ENCODE peak calls at places on chromosomes 11 and 22, in six cellular contexts. P is mammary epithelial cell, R is K562, M is cardiac fibroblast, X is GM20000, Y is fibroblast of the aortic adventitia. B is an unnamed sample.
A peak's percentile ranks its signal among the peaks of the same experiment; 100 is the strongest.

GRCh38 chr11:46252373-46252914 is 25.0 kb upstream of the CREB3L1 start:
- DNase-seq in P (no peak), R (no peak), M (peak; percentile 45), X (no peak), Y (no peak), B (no peak)

GRCh38 chr22:21025266-21025665 is 7.1 kb downstream of the SLC7A4 start:
- DNase-seq in P (peak; percentile 48), R (no peak), M (no peak), X (no peak), Y (no peak), B (peak; percentile 56)

GRCh38 chr11:1457856-1458255 is 28.7 kb downstream of the MOB2 start:
- DNase-seq in P (no peak), R (no peak), M (no peak), X (no peak), Y (no peak), B (no peak)

GRCh38 chr11:8913961-8914660 is 3.1 kb downstream of the AKIP1 start:
- DNase-seq in P (peak; percentile 39), R (peak; percentile 32), M (peak; percentile 64), X (peak; percentile 58), Y (peak; percentile 47), B (peak; percentile 79)

GRCh38 chr11:75103380-75104026 is 6.8 kb upstream of the OR2AT4 start:
- DNase-seq in P (peak; percentile 34), R (peak; percentile 32), M (peak; percentile 26), X (no peak), Y (peak; percentile 75), B (no peak)

GRCh38 chr11:16239130-16240105 is 116.9 kb downstream of the SOX6 start:
- DNase-seq in P (no peak), R (no peak), M (no peak), X (no peak), Y (no peak), B (no peak)

GRCh38 chr22:40452730-40453487 is 82.5 kb downstream of the SGSM3 start:
- DNase-seq in P (no peak), R (no peak), M (no peak), X (no peak), Y (peak; percentile 18), B (no peak)

GRCh38 chr11:102806296-102806695 is 8.3 kb upstream of the MMP1 start:
- DNase-seq in P (no peak), R (no peak), M (peak; percentile 71), X (no peak), Y (peak; percentile 92), B (no peak)

GRCh38 chr22:31957970-31958594 is 13.7 kb downstream of the YWHAH start:
- DNase-seq in P (no peak), R (no peak), M (no peak), X (no peak), Y (no peak), B (no peak)

GRCh38 chr11:3859373-3859881 is 4.0 kb downstream of the STIM1 start:
- DNase-seq in P (no peak), R (peak; percentile 53), M (no peak), X (peak; percentile 73), Y (no peak), B (peak; percentile 65)

GRCh38 chr22:49780281-49780991 is 47.2 kb downstream of the BRD1 start:
- DNase-seq in P (no peak), R (no peak), M (peak; percentile 10), X (no peak), Y (peak; percentile 10), B (no peak)

GRCh38 chr11:74139151-74139918 is 31.5 kb downstream of the C2CD3 start:
- DNase-seq in P (no peak), R (no peak), M (no peak), X (no peak), Y (no peak), B (no peak)

GRCh38 chr22:35873426-35873825 is 155.2 kb downstream of the RBFOX2 start:
- DNase-seq in P (no peak), R (no peak), M (no peak), X (no peak), Y (no peak), B (no peak)

GRCh38 chr11:10809373-10810199 is 860 bp upstream of the EIF4G2 start:
- DNase-seq in P (peak; percentile 69), R (peak; percentile 37), M (peak; percentile 75), X (peak; percentile 50), Y (peak; percentile 69), B (peak; percentile 58)

GRCh38 chr11:70128435-70128906 is 50.4 kb downstream of the ANO1 start:
- DNase-seq in P (peak; percentile 60), R (no peak), M (no peak), X (no peak), Y (no peak), B (no peak)

GRCh38 chr11:70155386-70155785 is 47.7 kb upstream of the FADD start:
- DNase-seq in P (peak; percentile 82), R (no peak), M (no peak), X (no peak), Y (no peak), B (no peak)

GRCh38 chr22:23402275-23403151 is 177.6 kb downstream of the IGLL1 start:
- DNase-seq in P (peak; percentile 81), R (peak; percentile 91), M (peak; percentile 56), X (peak; percentile 89), Y (no peak), B (peak; percentile 77)

GRCh38 chr11:75577198-75577597 is 15.1 kb downstream of the SERPINH1 start:
- DNase-seq in P (no peak), R (peak; percentile 82), M (peak; percentile 41), X (peak; percentile 60), Y (no peak), B (peak; percentile 62)

GRCh38 chr11:117171648-117172051 is 6.9 kb upstream of the SIDT2 start:
- DNase-seq in P (no peak), R (peak; percentile 57), M (peak; percentile 64), X (no peak), Y (no peak), B (no peak)

GRCh38 chr11:19768197-19768596 is 55.6 kb downstream of the NAV2 start:
- DNase-seq in P (no peak), R (no peak), M (no peak), X (no peak), Y (no peak), B (no peak)

GRCh38 chr11:10263929-10264328 is 30.1 kb downstream of the SBF2 start:
- DNase-seq in P (peak; percentile 16), R (no peak), M (peak; percentile 47), X (no peak), Y (peak; percentile 63), B (no peak)

GRCh38 chr11:121589946-121590537 is 137.3 kb upstream of the SORL1-AS1 start:
- DNase-seq in P (no peak), R (no peak), M (no peak), X (peak; percentile 76), Y (no peak), B (peak; percentile 27)

GRCh38 chr11:46389450-46390330 is 1.9 kb downstream of the CHRM4 start:
- DNase-seq in P (peak; percentile 59), R (peak; percentile 61), M (peak; percentile 68), X (peak; percentile 92), Y (peak; percentile 45), B (peak; percentile 73)

GRCh38 chr11:103998826-103999390 is 37.5 kb upstream of the DDI1 start:
- DNase-seq in P (no peak), R (no peak), M (no peak), X (no peak), Y (no peak), B (no peak)

GRCh38 chr22:27397948-27398330 is 403.6 kb downstream of the MN1 start:
- DNase-seq in P (no peak), R (no peak), M (peak; percentile 88), X (no peak), Y (peak; percentile 84), B (no peak)

DNA sequence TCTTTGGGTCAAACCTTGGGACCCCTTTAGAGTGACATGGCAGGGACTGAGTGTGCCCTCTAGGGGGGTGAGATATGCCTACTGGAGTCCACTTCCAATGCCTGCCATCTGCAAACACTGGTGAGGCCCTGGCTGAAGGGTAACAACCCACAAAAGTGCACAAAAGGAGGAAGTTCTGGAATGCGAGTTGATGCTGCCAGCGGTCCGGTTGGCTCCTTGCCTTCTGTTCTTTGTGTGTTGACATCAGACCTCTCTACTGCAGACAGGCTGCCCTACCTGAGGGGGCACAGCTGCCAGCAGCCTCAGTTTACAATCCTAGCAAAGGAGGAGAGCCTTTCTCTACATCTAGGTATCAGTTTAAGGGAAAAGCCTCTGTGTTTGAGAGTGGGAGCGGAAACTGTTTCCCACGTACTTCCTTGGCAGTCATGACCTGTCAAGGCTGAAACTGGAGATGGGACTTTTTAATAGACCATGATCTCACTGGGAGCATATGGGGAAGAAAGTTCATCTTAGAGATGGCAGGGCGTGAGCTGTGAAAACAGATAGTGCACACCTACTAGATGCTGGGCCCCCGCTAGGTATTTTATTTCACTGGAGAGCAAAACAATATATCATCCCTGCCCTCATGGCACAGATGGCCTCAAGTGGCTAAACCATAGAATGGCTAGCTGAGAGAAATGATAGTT is 27.2 kb downstream of the BMAL1 start:
- DNase-seq in P (no peak), R (no peak), M (no peak), X (no peak), Y (no peak), B (no peak)
- TF ChIP-seq CTCF in P (no peak), R (no peak), M (no peak), X (no peak), Y (no peak), B (no peak)

GRCh38 chr11:41660585-41660984 is 201.1 kb upstream of the LRRC4C start:
- DNase-seq in P (no peak), R (no peak), M (no peak), X (no peak), Y (no peak), B (no peak)
- TF ChIP-seq CTCF in P (peak; percentile 21), R (no peak), M (peak; percentile 16), X (no peak), Y (no peak), B (no peak)

DNA sequence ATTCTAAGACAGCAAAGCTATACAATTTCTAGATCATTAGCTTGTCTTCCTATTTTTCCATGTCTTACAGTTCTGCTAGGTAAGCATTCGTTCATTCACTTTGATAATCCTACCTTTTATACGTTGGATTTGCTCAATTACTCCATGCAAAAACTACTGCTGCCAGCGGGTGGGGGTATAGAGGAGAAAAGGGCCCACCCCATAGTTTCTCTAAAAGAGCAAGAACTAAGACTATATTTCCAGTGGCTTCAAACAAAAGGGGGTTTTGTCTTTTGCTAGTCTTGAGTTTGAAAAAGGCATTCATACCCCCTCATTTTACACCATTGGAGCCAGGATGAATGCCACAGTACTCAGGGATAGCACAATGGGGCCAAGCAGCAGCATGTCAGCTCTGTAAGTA is 155.7 kb downstream of the WT1 start:
- DNase-seq in P (no peak), R (no peak), M (no peak), X (no peak), Y (no peak), B (no peak)
- TF ChIP-seq CTCF in P (peak; percentile 19), R (peak; percentile 1), M (peak; percentile 16), X (no peak), Y (no peak), B (no peak)

DNA sequence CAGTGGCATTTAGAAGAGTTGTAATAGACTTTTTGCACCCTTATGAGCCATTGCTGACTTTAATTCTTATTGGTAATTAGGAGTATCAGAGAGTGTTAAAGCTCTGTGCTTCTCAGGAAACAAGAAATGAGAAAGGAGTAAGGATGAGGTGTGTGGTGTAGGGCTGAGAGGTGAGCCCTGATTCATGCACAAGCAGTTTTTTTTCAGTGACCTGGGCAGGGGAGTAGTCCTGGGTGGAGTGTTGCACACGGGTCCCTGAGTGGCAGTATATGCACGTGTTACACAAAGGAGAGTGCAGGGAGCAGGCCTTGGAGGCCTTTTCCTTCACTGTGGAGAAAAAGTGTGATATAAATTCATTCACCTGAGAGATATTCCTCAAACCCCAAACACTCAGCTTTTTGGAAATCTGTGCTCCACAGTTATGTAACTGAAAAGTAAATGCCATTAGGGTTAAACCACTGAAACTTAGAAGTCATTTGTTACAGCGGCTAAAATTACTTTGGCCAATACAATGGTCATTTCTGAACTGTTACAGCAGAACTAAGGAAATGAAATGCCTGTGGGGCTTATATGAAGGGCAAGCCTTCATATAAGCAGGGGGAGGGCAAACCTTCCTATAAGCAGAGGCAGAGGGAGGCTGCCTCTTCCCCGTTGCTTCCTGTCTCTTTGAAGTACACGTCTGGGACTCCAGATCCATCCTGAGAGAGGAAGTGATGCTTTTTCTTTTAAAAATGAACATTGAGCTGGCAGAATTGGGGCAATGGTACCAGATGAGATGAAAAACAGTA is 62.6 kb upstream of the OLFML1 start:
- DNase-seq in P (peak; percentile 4), R (no peak), M (no peak), X (peak; percentile 17), Y (peak; percentile 4), B (no peak)
- TF ChIP-seq CTCF in P (peak; percentile 14), R (no peak), M (no peak), X (no peak), Y (no peak), B (no peak)

B was measured in activated CD8-positive, alpha-beta T cell treated with anti-CD3 and anti-CD28 coated beads for 36 hours.